ENCODE peak calls at places on chromosome 18, in four cellular contexts. J is NCI-H1092, D is K562, S is IMR-90. R is an unnamed sample.

GRCh38 chr18:24913507-24914147 is 438.3 kb downstream of the ZNF521 start:
- DNase-seq in J (no peak), D (no peak), S (no peak), R (no peak)

GRCh38 chr18:61995547-61996062 is 102.8 kb upstream of the RNF152 start:
- DNase-seq in J (no peak), D (no peak), S (no peak), R (no peak)

GRCh38 chr18:69626643-69627242 is 226.1 kb downstream of the DOK6 start:
- DNase-seq in J (no peak), D (no peak), S (peak), R (no peak)

GRCh38 chr18:51226068-51226467 is 28.6 kb upstream of the MEX3C start:
- DNase-seq in J (no peak), D (no peak), S (no peak), R (no peak)

GRCh38 chr18:76821356-76821874 is 942 bp upstream of the ZNF236 start:
- DNase-seq in J (no peak), D (no peak), S (no peak), R (no peak)

GRCh38 chr18:31596081-31596872 is 4.6 kb downstream of the TTR start:
- DNase-seq in J (no peak), D (no peak), S (no peak), R (no peak)

GRCh38 chr18:13615432-13615861 is 110.9 kb downstream of the FAM210A start:
- DNase-seq in J (no peak), D (no peak), S (no peak), R (no peak)

GRCh38 chr18:48896875-48897511 is 53.8 kb downstream of the SMAD7 start:
- DNase-seq in J (no peak), D (peak), S (peak), R (no peak)

GRCh38 chr18:45359275-45360009 is 255.8 kb upstream of the SLC14A2 start:
- DNase-seq in J (no peak), D (no peak), S (no peak), R (no peak)

GRCh38 chr18:9249254-9249653 is 85.3 kb upstream of the TWSG1 start:
- DNase-seq in J (no peak), D (no peak), S (peak), R (no peak)

GRCh38 chr18:13159579-13159978 is 59.0 kb upstream of the LDLRAD4 start:
- DNase-seq in J (no peak), D (peak), S (peak), R (peak)

GRCh38 chr18:61556862-61557261 is 223.6 kb downstream of the CDH20 start:
- DNase-seq in J (no peak), D (no peak), S (no peak), R (no peak)

GRCh38 chr18:51196811-51197660 is 445 bp downstream of the MEX3C start:
- DNase-seq in J (no peak), D (peak), S (peak), R (no peak)